ENCODE peak calls at places on chromosomes 1 and 21, in four cellular contexts. I, N, L and T are unnamed samples.

GRCh38 chr1:223844962-223845809 is 561 bp downstream of the TP53BP2 start:
- DNase-seq in I (no peak), N (peak; percentile 25), L (no peak), T (peak; percentile 77)

GRCh38 chr1:159898527-159898926 is 1.4 kb downstream of the CFAP45 start:
- DNase-seq in I (no peak), N (no peak), L (no peak), T (no peak)

GRCh38 chr21:33069994-33070811 is at the start of gene OLIG1:
- DNase-seq in I (no peak), N (peak; percentile 55), L (peak; percentile 50), T (no peak)

GRCh38 chr1:166164995-166165660 is 1.7 kb downstream of the FAM78B start:
- DNase-seq in I (no peak), N (peak; percentile 69), L (peak; percentile 51), T (peak; percentile 43)

GRCh38 chr1:84348240-84348555 is 46.7 kb downstream of the SAMD13 start:
- DNase-seq in I (no peak), N (no peak), L (no peak), T (peak; percentile 63)

GRCh38 chr1:232634086-232634485 is 4.2 kb upstream of the SIPA1L2 start:
- DNase-seq in I (no peak), N (peak; percentile 9), L (no peak), T (no peak)

GRCh38 chr1:243939167-243939848 is 89.3 kb upstream of the AKT3 start:
- DNase-seq in I (no peak), N (peak; percentile 59), L (no peak), T (peak; percentile 54)

GRCh38 chr21:39863111-39863510 is 4.1 kb upstream of the PCP4 start:
- DNase-seq in I (no peak), N (no peak), L (no peak), T (peak; percentile 6)

GRCh38 chr1:248811514-248812490 is 13.9 kb downstream of the SH3BP5L start:
- DNase-seq in I (no peak), N (peak; percentile 18), L (no peak), T (no peak)

GRCh38 chr1:14626869-14627607 is 28.6 kb downstream of the KAZN start:
- DNase-seq in I (no peak), N (no peak), L (no peak), T (no peak)

GRCh38 chr1:201764166-201764565 is 64.8 kb upstream of the IPO9 start:
- DNase-seq in I (no peak), N (no peak), L (no peak), T (no peak)

GRCh38 chr1:245988393-245989078 is 518.5 kb downstream of the SMYD3 start:
- DNase-seq in I (no peak), N (no peak), L (no peak), T (no peak)

GRCh38 chr1:160826546-160826945 is 30.6 kb downstream of the LY9 start:
- DNase-seq in I (no peak), N (peak; percentile 82), L (no peak), T (no peak)

DNA sequence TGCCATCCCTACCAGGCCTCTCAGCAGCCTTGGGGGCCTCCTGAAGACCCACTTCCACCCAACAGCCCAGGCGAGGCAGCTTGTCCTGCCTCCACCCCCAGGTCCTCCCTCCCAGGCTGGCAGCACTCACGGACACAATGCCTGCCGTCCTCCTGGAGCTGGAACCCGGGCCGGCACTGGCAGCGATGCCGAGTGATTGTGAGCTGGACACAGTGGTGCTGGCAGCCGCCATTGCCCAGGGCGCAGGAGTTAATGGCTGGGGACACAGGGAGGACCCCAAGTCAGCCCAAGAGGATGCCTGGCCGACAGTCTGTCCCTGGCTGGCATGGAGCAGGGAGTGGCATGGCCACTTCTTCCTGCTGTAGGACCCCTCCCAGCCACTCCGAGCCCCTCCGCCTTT is 60.8 kb downstream of the ARHGEF16 start:
- DNase-seq in I (no peak), N (no peak), L (no peak), T (no peak)
- TF ChIP-seq CTCF in I (no peak), N (no peak), L (no peak), T (no peak)

GRCh38 chr1:90475623-90476022 is 241.5 kb downstream of the BARHL2 start:
- DNase-seq in I (no peak), N (no peak), L (no peak), T (peak; percentile 4)
- TF ChIP-seq CTCF in I (peak; percentile 23), N (no peak), L (peak; percentile 45), T (no peak)

GRCh38 chr1:58932820-58933598 is 149.2 kb upstream of the JUN start:
- DNase-seq in I (no peak), N (peak; percentile 97), L (no peak), T (peak; percentile 99)

GRCh38 chr1:58934711-58935110 is 150.9 kb upstream of the JUN start:
- DNase-seq in I (no peak), N (no peak), L (no peak), T (no peak)

GRCh38 chr1:58931761-58932160 is 147.9 kb upstream of the JUN start:
- DNase-seq in I (no peak), N (no peak), L (no peak), T (peak; percentile 72)

GRCh38 chr1:58931024-58931423 is 147.2 kb upstream of the JUN start:
- DNase-seq in I (no peak), N (no peak), L (no peak), T (no peak)

DNA sequence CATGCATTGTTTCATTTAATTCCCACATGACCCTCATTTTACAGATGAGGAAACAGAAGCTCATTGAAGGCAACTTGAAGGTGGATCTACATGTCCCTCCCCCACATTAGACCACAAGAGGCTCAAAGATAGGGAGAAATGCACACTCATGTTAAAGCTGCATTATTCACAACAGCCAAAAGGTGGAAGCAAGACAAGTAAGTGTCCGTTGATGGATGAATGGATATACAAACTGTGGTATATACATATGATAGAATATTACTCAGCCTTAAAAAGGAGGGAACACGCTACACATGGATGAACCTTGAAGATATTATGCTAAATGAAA is 149.7 kb upstream of the JUN start:
- DNase-seq in I (no peak), N (peak; percentile 81), L (no peak), T (peak; percentile 34)
- TF ChIP-seq CTCF in I (no peak), N (no peak), L (no peak), T (no peak)

GRCh38 chr1:66400660-66401059 is 133.3 kb upstream of the SGIP1 start:
- DNase-seq in I (no peak), N (no peak), L (no peak), T (no peak)

GRCh38 chr1:66402194-66402593 is 131.8 kb upstream of the SGIP1 start:
- DNase-seq in I (no peak), N (no peak), L (no peak), T (no peak)

GRCh38 chr1:66405046-66405445 is 128.9 kb upstream of the SGIP1 start:
- DNase-seq in I (no peak), N (no peak), L (no peak), T (no peak)

GRCh38 chr1:66401244-66401643 is 132.7 kb upstream of the SGIP1 start:
- DNase-seq in I (no peak), N (no peak), L (no peak), T (no peak)

GRCh38 chr1:66403031-66403731 is 130.8 kb upstream of the SGIP1 start:
- DNase-seq in I (no peak), N (no peak), L (no peak), T (no peak)
- TF ChIP-seq CTCF in I (no peak), N (no peak), L (peak; percentile 15), T (no peak)

DNA sequence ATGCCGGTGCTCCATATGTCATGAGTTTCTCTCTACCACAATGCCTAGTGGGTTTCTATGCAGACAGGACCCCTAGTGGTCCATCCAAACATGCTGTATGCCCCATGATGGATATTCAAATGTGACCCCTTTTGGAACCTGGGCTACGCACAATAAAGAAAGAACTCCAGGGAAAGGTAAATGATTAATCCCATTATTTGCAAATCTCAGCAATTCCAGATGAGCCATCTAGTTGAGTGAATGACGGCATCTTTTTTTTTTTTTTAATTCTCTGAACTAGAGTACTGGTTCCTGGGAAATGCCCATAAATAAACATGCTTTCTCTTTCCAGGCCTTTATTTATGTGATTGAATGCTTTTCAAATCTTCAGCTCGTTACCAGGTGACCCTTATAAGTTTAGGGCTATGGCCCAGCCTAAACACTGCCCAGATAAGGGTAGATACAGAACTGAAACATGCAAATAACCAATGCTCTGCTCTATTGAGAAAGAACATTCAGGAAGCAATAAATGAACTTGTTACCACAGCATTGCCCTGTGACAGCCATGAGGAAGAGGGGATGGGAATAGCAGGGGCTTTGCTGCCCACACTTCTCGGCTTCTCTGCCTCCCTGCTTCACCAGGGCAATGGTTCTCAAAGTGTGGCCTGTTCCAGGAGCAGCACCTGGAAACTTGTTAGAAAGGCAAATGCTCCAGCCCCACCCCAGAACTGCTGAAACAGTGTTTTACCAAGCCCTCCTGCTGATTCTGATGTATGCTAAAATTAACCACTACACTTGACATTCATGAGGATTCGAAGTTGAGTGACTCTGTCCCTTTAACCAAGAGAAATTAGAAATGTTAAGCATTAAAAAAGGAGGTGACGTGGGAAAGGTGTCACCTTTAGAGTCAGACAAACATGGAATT is 151.6 kb downstream of the SEC16B start:
- DNase-seq in I (no peak), N (no peak), L (no peak), T (no peak)
- TF ChIP-seq CTCF in I (peak; percentile 10), N (no peak), L (peak; percentile 37), T (no peak)

DNA sequence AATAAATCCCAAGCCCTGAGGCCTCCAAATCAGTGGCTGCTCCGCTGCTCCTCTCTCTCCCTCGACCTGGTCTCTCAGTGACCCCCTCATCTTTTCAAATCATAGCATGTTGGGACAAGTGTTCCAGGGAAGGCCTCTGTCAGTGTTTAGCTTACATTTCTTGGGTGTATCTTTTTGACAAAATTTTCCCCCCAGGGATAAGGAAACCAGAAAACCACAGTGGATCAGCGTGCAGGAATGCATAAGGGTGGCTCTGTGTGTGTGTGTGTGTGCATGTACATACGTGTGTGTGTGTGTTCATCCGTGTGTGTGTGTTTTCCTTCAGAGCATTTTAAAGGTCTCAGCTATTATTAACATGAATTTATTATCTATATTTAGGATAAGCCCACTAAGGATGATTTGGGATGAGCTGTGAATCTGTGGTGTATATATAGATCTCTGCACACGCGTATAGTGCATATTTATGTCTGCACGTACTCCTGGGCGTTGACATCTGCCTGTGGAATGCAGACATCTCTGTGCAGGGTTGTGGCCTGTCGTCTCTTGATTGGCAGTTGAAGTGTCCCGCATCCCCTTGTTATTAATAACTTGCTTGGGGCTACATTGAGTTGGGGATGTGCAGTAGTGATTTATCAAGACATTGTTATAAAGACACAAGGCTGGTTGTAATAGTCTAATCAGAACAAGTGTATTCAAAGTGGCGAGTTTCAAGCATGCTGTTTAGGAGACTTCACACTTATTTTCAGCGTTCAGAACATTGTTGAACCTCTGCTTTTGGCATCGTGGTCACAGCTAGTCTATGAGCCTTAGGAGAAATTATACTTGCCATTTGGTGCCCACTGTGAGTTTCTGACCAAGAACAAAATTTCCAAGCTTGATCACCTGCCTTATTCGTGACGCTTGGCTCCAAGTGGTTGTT is 55.6 kb downstream of the GALNT2 start:
- DNase-seq in I (no peak), N (no peak), L (no peak), T (peak; percentile 64)
- TF ChIP-seq CTCF in I (no peak), N (no peak), L (no peak), T (no peak)